ENCODE peak calls at places on chromosomes 6 and 20, in four cellular contexts. W is HepG2, Y is K562, B is HCT116. V is an unnamed sample.

GRCh38 chr6:75287424-75287823 is 2.8 kb upstream of the TMEM30A start:
- DNase-seq in W (no peak), Y (no peak), B (no peak), V (no peak)

GRCh38 chr6:42787018-42787611 is 5.3 kb downstream of the BICRAL start:
- DNase-seq in B (no peak), Y (no peak), W (no peak), V (no peak)

GRCh38 chr6:105442369-105442768 is 39.5 kb upstream of the PREP start:
- DNase-seq in W (no peak), B (no peak), Y (no peak), V (no peak)

GRCh38 chr6:84967389-84967788 is 203.0 kb upstream of the TBX18 start:
- DNase-seq in Y (peak; percentile 65), B (peak; percentile 48), W (peak; percentile 52), V (peak; percentile 15)

GRCh38 chr6:138182939-138183791 is 21.4 kb downstream of the ARFGEF3 start:
- DNase-seq in Y (no peak), B (no peak), W (no peak), V (no peak)

GRCh38 chr6:165721349-165721748 is 58.3 kb upstream of the PDE10A start:
- DNase-seq in W (no peak), Y (no peak), B (no peak), V (no peak)

GRCh38 chr6:63097222-63097621 is 114.0 kb upstream of the FKBP1C start:
- DNase-seq in W (no peak), B (no peak), Y (no peak), V (no peak)

GRCh38 chr20:13280609-13281324 is 59.7 kb downstream of the ISM1 start:
- DNase-seq in Y (no peak), W (no peak), B (no peak), V (no peak)

GRCh38 chr6:21949211-21949801 is 347.5 kb downstream of the PRL start:
- DNase-seq in Y (no peak), W (peak; percentile 12), B (no peak), V (no peak)

GRCh38 chr6:136952714-136953260 is 30.7 kb downstream of the SLC35D3 start:
- DNase-seq in B (no peak), W (no peak), Y (peak; percentile 23), V (no peak)

GRCh38 chr6:2037230-2037926 is 208.0 kb downstream of the GMDS start:
- DNase-seq in W (no peak), Y (no peak), B (no peak), V (no peak)

GRCh38 chr6:3331498-3331897 is 72.8 kb downstream of the PSMG4 start:
- DNase-seq in B (no peak), W (no peak), Y (no peak), V (no peak)

GRCh38 chr20:39630215-39630614 is 668.1 kb downstream of the DHX35 start:
- DNase-seq in Y (no peak), B (no peak), W (no peak), V (no peak)

GRCh38 chr6:11675610-11676009 is 103.0 kb downstream of the ADTRP start:
- DNase-seq in B (no peak), Y (no peak), W (no peak), V (no peak)

GRCh38 chr6:69624944-69625343 is 171.9 kb downstream of the LMBRD1 start:
- DNase-seq in B (no peak), W (no peak), Y (no peak), V (no peak)

GRCh38 chr6:16912756-16913155 is 151.5 kb upstream of the ATXN1 start:
- DNase-seq in W (no peak), B (no peak), Y (no peak), V (no peak)

GRCh38 chr6:128519132-128519930 is 1.1 kb downstream of the PTPRK start:
- DNase-seq in B (no peak), Y (no peak), W (peak; percentile 87), V (no peak)

GRCh38 chr20:56860413-56860812 is 231.3 kb downstream of the TFAP2C start:
- DNase-seq in Y (no peak), B (no peak), W (no peak), V (no peak)

GRCh38 chr6:1856381-1856780 is 246.7 kb downstream of the FOXC1 start:
- DNase-seq in W (no peak), B (no peak), Y (no peak), V (no peak)

GRCh38 chr6:152160346-152160745 is 352.9 kb downstream of the ESR1 start:
- DNase-seq in B (no peak), W (no peak), Y (no peak), V (no peak)

GRCh38 chr20:57332105-57333089 is 2.8 kb downstream of the SPO11 start:
- DNase-seq in B (no peak), Y (no peak), W (no peak), V (no peak)

GRCh38 chr6:33589723-33590530 is 9.9 kb upstream of the BAK1 start:
- DNase-seq in W (peak; percentile 97), B (peak; percentile 87), Y (peak; percentile 78), V (peak; percentile 93)

GRCh38 chr20:32227744-32228688 is 20.3 kb downstream of the POFUT1 start:
- DNase-seq in W (no peak), B (no peak), Y (no peak), V (no peak)

GRCh38 chr20:2042400-2042799 is 48.5 kb upstream of the PDYN start:
- DNase-seq in Y (no peak), B (no peak), W (no peak), V (no peak)

GRCh38 chr6:112691289-112691688 is 344.2 kb downstream of the RFPL4B start:
- DNase-seq in B (peak; percentile 10), Y (peak; percentile 14), W (no peak), V (peak; percentile 96)

GRCh38 chr6:27161946-27162603 is 85.4 kb upstream of the PRSS16 start:
- DNase-seq in Y (peak; percentile 86), B (peak; percentile 62), W (peak; percentile 27), V (peak; percentile 81)

GRCh38 chr6:109743739-109744138 is 52.6 kb downstream of the FIG4 start:
- DNase-seq in B (no peak), W (no peak), Y (no peak), V (peak; percentile 12)

GRCh38 chr6:138498575-138499302 is 555 bp downstream of the NHSL1 start:
- DNase-seq in B (no peak), W (peak; percentile 68), Y (no peak), V (no peak)

GRCh38 chr6:85864453-85865401 is 222.0 kb upstream of the SYNCRIP start:
- DNase-seq in W (peak; percentile 38), Y (no peak), B (no peak), V (no peak)

GRCh38 chr6:116229287-116229913 is 24.5 kb downstream of the TSPYL4 start:
- DNase-seq in Y (peak; percentile 54), B (peak; percentile 31), W (no peak), V (no peak)

DNA sequence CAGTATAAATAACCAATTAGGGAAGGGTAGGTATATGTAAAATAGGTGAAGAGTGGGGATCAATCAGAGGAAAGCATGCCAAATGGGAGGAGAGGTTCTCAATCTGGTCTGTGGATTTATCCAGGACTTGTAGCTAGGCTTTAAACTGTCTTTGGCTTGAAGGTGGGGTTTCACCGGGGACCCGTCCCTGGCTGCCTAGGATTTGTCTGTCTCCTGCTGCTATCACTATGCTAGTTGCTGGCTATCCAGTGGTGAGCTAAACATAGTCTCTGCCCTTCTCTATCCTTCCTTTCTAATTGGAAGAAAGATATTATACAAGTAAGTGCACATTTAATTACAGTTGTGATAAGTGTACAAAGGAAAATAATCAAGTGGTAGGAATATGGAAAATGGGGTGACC is 58.8 kb downstream of the DOP1A start:
- DNase-seq in W (no peak), B (no peak), Y (no peak), V (no peak)
- TF ChIP-seq TCF7L2 in W (no peak), B (no peak), Y (no peak), V (no peak)

GRCh38 chr6:39227476-39227875 is 1.8 kb downstream of the KCNK5 start:
- DNase-seq in Y (no peak), W (no peak), B (no peak), V (no peak)
- H3K4me3 ChIP-seq in Y (peak overlapping the region; percentile 73), W (no peak overlapping the region), B (no peak overlapping the region), V (no peak overlapping the region)

DNA sequence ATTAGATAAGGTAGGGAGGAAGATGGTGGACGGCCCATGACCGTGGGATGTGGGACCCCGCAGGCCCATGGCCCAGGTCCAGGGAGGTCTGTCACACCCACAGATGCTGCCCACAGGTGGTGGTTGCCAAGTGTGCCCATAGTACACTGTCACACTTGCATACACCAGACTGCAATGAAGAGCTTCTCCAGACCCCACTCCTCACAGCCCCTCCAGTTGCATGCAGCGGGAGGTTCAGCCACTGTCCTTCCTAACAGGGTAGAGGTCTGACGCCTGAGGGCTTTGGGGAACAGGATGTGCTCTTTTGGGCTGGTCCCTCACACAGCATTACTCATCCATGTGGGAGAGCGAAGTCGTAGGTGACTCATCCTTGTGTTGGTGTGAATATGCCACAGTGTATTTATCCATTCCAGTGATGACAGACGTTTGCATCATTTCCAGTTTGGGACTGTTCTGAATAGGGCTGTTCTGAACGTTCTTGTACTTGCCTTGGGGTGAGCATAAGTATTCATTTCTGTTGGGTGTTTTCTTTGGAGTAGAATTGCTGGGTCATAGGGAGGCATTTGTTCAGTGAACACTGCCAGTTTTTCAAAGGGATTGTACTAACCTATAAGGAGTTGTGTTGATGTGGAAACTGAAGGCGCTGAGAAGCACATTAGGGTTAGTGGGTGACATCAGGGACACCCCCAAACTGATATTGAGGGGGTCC is 10.1 kb upstream of the PYGB start:
- DNase-seq in Y (peak; percentile 81), W (peak; percentile 90), B (peak; percentile 94), V (peak; percentile 97)
- H3K27ac ChIP-seq in Y (peak overlapping the region; percentile 86), W (no peak overlapping the region), B (peak overlapping the region; percentile 60), V (peak overlapping the region; percentile 100)

DNA sequence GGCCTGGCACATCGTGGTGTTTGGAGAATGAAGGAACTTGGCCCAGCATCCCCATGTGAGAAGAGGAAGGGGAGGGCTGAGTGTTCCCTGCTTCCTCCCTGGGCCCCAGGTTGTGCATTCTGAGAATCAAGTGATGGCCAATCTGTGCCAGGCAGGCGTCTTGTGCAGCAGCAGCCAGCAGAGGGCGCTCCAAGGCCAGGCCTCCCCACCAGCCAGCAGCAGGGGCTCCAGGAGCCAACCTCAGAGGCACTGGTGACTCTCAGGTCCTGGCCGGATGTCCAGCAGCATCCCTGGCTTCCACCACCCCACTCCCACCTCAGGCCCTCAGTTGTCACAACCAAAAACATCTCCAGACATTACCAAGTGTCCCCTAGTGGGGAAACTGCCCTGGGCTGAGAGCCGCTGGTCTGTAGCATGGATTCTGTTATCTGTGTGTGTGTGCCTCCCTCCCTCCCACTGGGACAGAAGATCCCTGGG is 192.0 kb downstream of the PREX1 start:
- DNase-seq in Y (peak; percentile 73), B (peak; percentile 16), W (peak; percentile 29), V (no peak)
- TF ChIP-seq TCF7L2 in Y (no peak), B (no peak), W (no peak), V (no peak)

DNA sequence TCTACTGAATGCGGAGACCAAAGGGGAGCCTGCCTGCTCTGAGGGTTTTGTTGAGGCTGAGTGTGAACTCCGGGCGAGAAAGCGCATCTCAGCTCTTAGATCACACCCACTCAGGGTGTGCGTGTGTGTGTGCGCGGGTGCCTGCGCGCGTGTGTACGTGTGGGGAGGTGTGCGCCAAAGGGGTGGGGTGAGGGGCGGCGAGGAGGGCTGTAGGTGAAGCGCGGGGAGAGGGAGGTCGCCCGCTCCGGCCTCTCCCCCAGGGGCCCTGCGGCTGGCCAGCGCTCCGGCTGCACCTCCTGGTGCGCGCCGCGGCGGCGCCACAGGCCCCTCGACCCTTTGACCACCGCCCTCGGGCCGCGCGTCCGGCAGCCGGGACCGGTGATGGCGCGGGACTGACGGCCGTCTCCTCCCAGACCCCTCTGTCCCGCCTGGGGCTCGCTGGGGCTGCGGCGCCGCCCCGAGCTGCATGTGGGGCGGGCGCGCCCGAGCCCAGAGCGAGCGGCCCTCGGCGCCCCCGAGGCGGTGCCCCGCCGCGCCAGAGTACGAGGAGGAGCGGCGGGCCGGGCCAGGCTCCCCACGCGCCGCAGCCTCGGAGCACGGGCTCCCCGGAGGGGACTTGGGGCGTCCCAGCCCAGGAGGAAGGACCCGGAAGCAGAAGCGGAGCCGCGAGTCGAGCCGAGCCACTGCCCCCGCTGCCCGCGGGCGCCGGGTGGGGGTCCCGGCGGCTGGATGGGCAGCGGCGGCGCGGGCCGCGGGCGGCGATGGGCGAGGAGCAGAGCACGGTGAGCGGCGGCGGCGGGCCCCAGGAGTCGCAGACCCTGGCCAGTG is at the start of gene RNF217:
- DNase-seq in W (no peak), B (no peak), Y (peak; percentile 84), V (no peak)
- H3K4me3 ChIP-seq in W (peak within 1 kb of the TSS; percentile 63), B (peak within 1 kb of the TSS; percentile 71), Y (peak within 1 kb of the TSS; percentile 75), V (peak within 1 kb of the TSS; percentile 69)

GRCh38 chr6:5466459-5466858 is 205.1 kb downstream of the FARS2 start:
- DNase-seq in W (no peak), B (no peak), Y (peak; percentile 33), V (no peak)
- H3K27ac ChIP-seq in W (no peak overlapping the region), B (no peak overlapping the region), Y (no peak overlapping the region), V (no peak overlapping the region)

V was measured in Panc1.